ENCODE peak calls at places on chromosomes 12 and 14, in four cellular contexts. F, K, J and H are unnamed samples.

GRCh38 chr14:28652782-28653181 is 113.8 kb upstream of the FOXG1 start:
- DNase-seq in F (peak; percentile 20), K (no peak), J (no peak), H (no peak)

GRCh38 chr12:77645966-77646598 is 184.6 kb upstream of the NAV3 start:
- DNase-seq in J (no peak), F (no peak), K (peak; percentile 57), H (peak; percentile 66)

GRCh38 chr12:122363782-122364181 is 58.7 kb downstream of the CLIP1 start:
- DNase-seq in K (no peak), F (no peak), J (no peak), H (no peak)

GRCh38 chr14:78164226-78164853 is 5.8 kb upstream of the NRXN3 start:
- DNase-seq in K (peak; percentile 76), F (no peak), J (peak; percentile 82), H (peak; percentile 85)

GRCh38 chr14:75453817-75454434 is 26.1 kb downstream of the JDP2 start:
- DNase-seq in F (no peak), J (no peak), K (peak; percentile 37), H (no peak)

GRCh38 chr12:109134186-109134917 is 18.0 kb downstream of the ACACB start:
- DNase-seq in K (peak; percentile 61), J (peak; percentile 74), F (no peak), H (peak; percentile 81)

GRCh38 chr14:52142504-52142903 is 73.6 kb upstream of the NID2 start:
- DNase-seq in J (no peak), F (no peak), K (no peak), H (no peak)

GRCh38 chr12:20701106-20701505 is 6.0 kb downstream of the SLCO1C1 start:
- DNase-seq in K (no peak), J (no peak), F (no peak), H (no peak)

GRCh38 chr12:7009512-7009911 is 8.8 kb downstream of the LPCAT3 start:
- DNase-seq in J (no peak), K (no peak), F (peak; percentile 22), H (no peak)

GRCh38 chr12:6335451-6336078 is 6.3 kb downstream of the TNFRSF1A start:
- DNase-seq in F (peak; percentile 88), J (peak; percentile 70), K (peak; percentile 82), H (peak; percentile 79)

GRCh38 chr12:58310828-58311273 is 369.5 kb downstream of the ATP23 start:
- DNase-seq in J (no peak), K (peak; percentile 64), F (peak; percentile 99), H (no peak)

GRCh38 chr14:28382460-28383220 is 383.9 kb upstream of the FOXG1 start:
- DNase-seq in F (no peak), J (no peak), K (peak; percentile 31), H (no peak)

DNA sequence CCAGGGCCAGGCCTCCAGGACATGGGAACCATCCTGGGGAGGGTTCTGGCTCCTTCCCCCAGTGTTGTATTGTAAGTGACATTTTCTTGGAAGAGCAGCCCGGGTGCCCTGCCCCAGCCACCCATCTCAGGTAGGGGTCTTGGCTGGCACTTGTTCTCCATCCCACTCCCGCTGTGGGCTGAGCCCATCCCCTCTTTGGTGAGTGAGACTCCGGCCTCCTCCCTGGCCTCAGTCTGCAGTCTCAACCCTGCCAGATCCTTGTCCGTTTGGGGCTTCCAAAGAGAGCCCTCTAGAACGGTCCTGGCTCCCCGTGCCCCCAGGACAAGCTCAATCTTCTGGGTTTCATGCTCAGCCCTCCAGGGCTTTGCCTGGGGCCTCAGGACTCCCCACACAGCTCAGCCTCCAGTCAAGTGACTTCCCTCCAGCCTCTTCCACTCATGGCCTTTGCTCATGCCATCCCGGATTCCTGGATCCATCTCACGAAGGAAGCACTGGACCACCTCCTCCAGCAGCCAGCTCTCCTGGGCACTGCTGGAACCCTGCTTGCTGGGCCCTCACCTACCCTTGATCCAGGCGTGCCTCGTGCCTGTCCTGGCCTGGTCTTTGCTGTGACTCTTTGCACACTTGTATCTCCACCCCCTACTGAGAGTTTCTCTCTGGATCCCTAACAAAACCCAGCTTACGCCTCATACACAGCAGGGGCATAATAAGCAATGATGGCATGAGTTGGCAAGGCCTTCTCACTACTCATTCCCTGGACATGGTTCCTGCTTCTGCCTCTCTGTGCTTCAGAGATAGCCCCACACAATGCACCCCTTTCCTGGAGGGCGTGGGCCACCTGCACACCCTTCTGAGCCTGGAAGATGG is 297.4 kb upstream of the RTL1 start:
- DNase-seq in F (no peak), K (no peak), J (peak; percentile 13), H (peak; percentile 14)
- H3K56ac ChIP-seq in F (no peak overlapping the region), K (no peak overlapping the region), J (no peak overlapping the region), H (no peak overlapping the region)

GRCh38 chr12:132583311-132583710 is 27.1 kb downstream of the LRCOL1 start:
- DNase-seq in K (no peak), J (no peak), F (no peak), H (no peak)
- H3K79me1 ChIP-seq in K (no peaks in the 10 kb centered on the region), J (peaks cover 2% of the 10 kb centered on the region), F (no peaks in the 10 kb centered on the region), H (no peaks in the 10 kb centered on the region)

GRCh38 chr12:22683131-22683530 is 58.2 kb downstream of the ETNK1 start:
- DNase-seq in J (no peak), K (no peak), F (no peak), H (no peak)
- H3K56ac ChIP-seq in J (no peak overlapping the region), K (no peak overlapping the region), F (no peak overlapping the region), H (no peak overlapping the region)

GRCh38 chr12:12985817-12986408 is 14.2 kb downstream of the HEBP1 start:
- DNase-seq in J (peak; percentile 70), F (peak; percentile 17), K (peak; percentile 73), H (peak; percentile 88)
- H3K79me1 ChIP-seq in J (peaks cover 2% of the 10 kb centered on the region), F (peaks cover 22% of the 10 kb centered on the region), K (no peaks in the 10 kb centered on the region), H (no peaks in the 10 kb centered on the region)

DNA sequence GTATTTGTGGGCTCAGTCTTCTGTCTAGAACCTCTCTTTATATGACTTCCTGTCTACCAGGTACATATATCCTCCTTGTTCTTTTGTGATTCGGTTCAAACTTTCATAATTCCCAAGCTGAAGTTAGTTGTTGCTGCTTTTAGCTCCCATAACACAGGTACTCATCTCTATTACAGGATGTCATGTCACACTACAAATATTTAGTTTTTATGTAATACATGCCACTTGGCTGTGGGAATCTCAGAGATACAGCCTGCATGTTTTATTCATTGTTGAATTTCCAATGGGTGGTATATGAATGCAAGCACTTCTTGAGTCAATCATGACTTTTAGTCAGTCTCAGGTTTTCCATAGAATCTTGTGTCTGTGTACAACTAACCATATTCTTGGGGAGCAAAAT is 122.7 kb downstream of the SINHCAF start:
- DNase-seq in K (no peak), F (no peak), J (no peak), H (no peak)
- H3K56ac ChIP-seq in K (no peak overlapping the region), F (no peak overlapping the region), J (no peak overlapping the region), H (no peak overlapping the region)

GRCh38 chr14:50045837-50046236 is 70.5 kb downstream of the VCPKMT start:
- DNase-seq in F (no peak), J (no peak), K (peak; percentile 60), H (no peak)
- H3K79me1 ChIP-seq in F (no peaks in the 10 kb centered on the region), J (no peaks in the 10 kb centered on the region), K (no peaks in the 10 kb centered on the region), H (no peaks in the 10 kb centered on the region)

DNA sequence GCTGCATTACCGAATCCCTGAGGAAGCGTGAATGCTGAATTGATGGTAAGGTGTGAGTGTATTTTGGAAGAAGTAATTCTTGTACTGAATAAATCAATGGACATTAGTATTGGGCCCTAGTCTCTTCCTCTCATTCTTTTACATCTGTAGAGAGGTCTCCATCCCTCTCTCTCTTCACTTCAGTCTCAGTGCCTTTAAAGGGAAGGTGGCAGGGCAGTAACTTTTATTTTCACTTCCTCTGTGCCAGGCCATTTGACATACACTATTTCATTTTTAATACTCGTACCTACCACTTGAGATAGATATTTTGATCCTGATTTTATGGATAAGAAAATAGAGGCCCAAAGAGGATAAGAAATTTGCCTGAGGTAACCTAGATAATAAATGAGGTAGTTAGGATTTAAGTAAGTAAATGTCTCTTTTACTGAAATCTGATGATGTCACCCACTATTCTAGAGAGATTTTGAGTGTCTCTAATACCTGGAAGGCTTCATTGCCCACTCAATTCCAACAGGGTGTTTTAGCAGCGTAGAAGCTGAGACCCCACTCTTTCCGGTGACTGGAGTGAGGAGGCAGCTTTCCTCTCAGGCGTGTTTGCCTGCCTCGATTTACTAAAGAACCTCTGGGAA is 177.9 kb upstream of the PRICKLE1 start:
- DNase-seq in J (no peak), K (no peak), F (no peak), H (no peak)
- H3K56ac ChIP-seq in J (no peak overlapping the region), K (no peak overlapping the region), F (no peak overlapping the region), H (no peak overlapping the region)

DNA sequence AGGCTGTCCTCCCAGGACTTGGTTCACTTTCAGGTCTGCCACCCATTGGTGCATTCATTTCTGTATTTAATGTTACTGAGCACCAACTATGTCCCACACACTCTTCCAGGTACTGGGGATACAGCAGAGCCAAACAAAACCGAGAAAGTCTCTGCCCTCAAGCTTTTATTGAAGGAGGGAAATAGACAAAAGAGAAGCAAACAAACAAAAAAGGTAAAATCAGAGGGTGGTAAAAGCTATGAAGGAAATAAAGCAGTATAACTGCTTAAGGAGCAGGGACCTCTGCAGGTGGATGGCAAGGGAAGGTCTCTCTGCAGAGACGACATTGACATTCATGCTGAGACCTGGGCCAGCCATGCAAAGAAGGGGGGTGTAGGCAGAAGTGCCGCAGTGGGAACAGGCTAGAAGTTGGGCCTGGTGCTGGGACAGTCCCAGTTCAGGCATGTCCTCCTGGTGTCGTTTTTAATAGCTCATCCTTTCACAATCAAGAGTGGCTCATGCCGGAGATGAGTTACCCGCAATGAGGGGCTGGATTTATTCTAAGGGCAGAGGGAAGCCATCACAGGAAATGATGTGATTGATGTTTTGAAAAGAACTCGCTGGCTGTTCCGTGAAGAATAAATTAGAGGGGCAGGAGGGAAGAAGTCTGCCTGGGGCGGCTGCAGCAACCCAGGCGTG is 72.8 kb downstream of the IRF2BPL start:
- DNase-seq in J (no peak), F (peak; percentile 59), K (peak; percentile 78), H (peak; percentile 73)
- H3K79me1 ChIP-seq in J (no peaks in the 10 kb centered on the region), F (peaks cover 7% of the 10 kb centered on the region), K (no peaks in the 10 kb centered on the region), H (no peaks in the 10 kb centered on the region)

GRCh38 chr12:40632933-40633332 is 59.3 kb upstream of the CNTN1 start:
- DNase-seq in J (no peak), F (no peak), K (no peak), H (no peak)

GRCh38 chr12:40634431-40635131 is 57.7 kb upstream of the CNTN1 start:
- DNase-seq in K (no peak), F (no peak), J (no peak), H (no peak)

DNA sequence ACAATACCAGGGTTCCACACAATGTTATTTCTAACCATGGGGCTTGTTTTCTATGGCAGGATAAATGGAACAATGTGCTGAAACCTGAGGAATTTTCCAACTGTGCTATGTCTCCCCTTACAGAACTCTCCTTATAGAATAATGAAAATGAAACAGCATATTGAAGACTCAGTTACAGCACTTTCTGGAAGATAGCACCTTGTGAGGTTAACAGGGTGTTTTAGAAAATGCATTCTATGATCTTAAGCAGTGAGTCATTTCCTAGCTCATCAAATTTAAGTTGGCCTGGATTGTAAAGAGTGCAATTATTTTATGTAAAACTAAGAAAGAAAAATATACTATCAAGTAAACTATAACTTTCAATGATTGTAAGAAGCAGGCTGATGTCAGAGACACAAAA is 60.1 kb upstream of the CNTN1 start:
- DNase-seq in J (no peak), K (no peak), F (no peak), H (no peak)
- H3K56ac ChIP-seq in J (no peak overlapping the region), K (no peak overlapping the region), F (no peak overlapping the region), H (no peak overlapping the region)

DNA sequence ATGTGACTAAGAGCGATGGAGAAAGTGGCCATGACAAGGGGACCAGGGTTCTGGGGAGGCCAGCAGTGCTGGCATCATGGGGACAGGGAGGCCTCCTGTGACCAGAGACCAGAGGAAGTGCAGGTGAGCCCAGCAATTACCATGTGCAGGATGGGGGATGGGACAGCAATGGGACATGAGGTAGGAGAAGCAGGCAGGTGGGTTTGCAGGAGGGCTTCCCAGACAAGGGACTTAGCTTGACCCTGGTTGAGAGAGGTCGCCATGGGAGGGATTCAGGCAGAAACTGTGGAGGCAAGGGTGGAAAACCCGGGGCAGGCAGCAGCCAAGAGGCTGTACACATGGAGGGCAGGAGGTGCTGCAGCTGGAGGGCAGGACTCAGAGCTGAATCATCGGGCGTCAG is 36.4 kb downstream of the SFSWAP start:
- DNase-seq in K (no peak), F (no peak), J (no peak), H (no peak)
- H3K79me1 ChIP-seq in K (peaks cover 9% of the 10 kb centered on the region), F (peaks cover 17% of the 10 kb centered on the region), J (peaks cover 4% of the 10 kb centered on the region), H (no peaks in the 10 kb centered on the region)